ENCODE peak calls at places on chromosomes 12 and 14, in nine cellular contexts. Z is astrocyte, Y is PC-3, P is HCT116, A is MM.1S, S is GM23248, G is fibroblast of lung, O is neural progenitor cell, W is H1. H is an unnamed sample.

GRCh38 chr14:75542585-75543091 is 20.4 kb downstream of the BATF start:
- DNase-seq in Y (no peak), W (no peak), O (no peak), G (peak; percentile 26), A (no peak), Z (peak; percentile 10), P (no peak), S (peak; percentile 38), H (no peak)

GRCh38 chr14:69879175-69880047 is at the start of gene SMOC1:
- DNase-seq in W (peak; percentile 31), O (peak; percentile 95), S (peak; percentile 48), A (peak; percentile 80), G (peak; percentile 42), Z (no peak), P (no peak), Y (no peak), H (peak; percentile 85)

GRCh38 chr12:32089156-32089950 is 17.3 kb upstream of the BICD1 start:
- DNase-seq in W (no peak), Y (peak; percentile 64), S (peak; percentile 19), A (no peak), Z (no peak), P (no peak), O (peak; percentile 43), G (no peak), H (peak; percentile 67)

GRCh38 chr14:34331728-34332623 is 130.1 kb downstream of the SPTSSA start:
- DNase-seq in Y (peak; percentile 85), A (peak; percentile 81), S (peak; percentile 61), P (peak; percentile 57), Z (peak; percentile 54), G (peak; percentile 71), O (peak; percentile 72), W (peak; percentile 29), H (peak; percentile 52)

GRCh38 chr12:131264625-131265024 is 310.9 kb downstream of the ADGRD1 start:
- DNase-seq in G (no peak), W (no peak), Y (peak; percentile 66), Z (no peak), O (no peak), S (no peak), A (no peak), P (no peak), H (no peak)

GRCh38 chr14:77580964-77581505 is 35.4 kb downstream of the SPTLC2 start:
- DNase-seq in S (peak; percentile 70), A (peak; percentile 6), O (no peak), Z (peak; percentile 74), G (peak; percentile 76), Y (peak; percentile 43), P (no peak), W (no peak), H (no peak)

GRCh38 chr14:35991356-35991755 is 165.2 kb downstream of the BRMS1L start:
- DNase-seq in S (no peak), O (peak; percentile 36), Y (no peak), Z (no peak), P (no peak), W (no peak), G (no peak), A (no peak), H (no peak)

GRCh38 chr12:1795785-1796514 is 24.4 kb upstream of the LRTM2 start:
- DNase-seq in S (peak; percentile 95), G (peak; percentile 81), A (peak; percentile 91), W (peak; percentile 50), Z (peak; percentile 58), P (peak; percentile 73), O (peak; percentile 85), Y (peak; percentile 88), H (peak; percentile 77)

GRCh38 chr14:45089813-45090212 is 5.9 kb downstream of the PRPF39 start:
- DNase-seq in O (no peak), W (no peak), S (peak; percentile 80), Y (peak; percentile 39), G (peak; percentile 75), Z (peak; percentile 70), P (no peak), A (no peak), H (peak; percentile 76)

GRCh38 chr12:115752913-115753726 is 524.4 kb downstream of the MED13L start:
- DNase-seq in Z (peak; percentile 50), A (peak; percentile 21), O (peak; percentile 76), Y (peak; percentile 89), G (peak; percentile 66), P (peak; percentile 42), S (peak; percentile 81), W (no peak), H (peak; percentile 52)

GRCh38 chr12:67667276-67668073 is 18.9 kb downstream of the DYRK2 start:
- DNase-seq in A (no peak), W (no peak), O (no peak), G (no peak), S (peak; percentile 52), Z (no peak), P (no peak), Y (no peak), H (no peak)

GRCh38 chr14:92185559-92185958 is 63.8 kb downstream of the CPSF2 start:
- DNase-seq in A (no peak), G (no peak), S (no peak), Y (no peak), O (no peak), Z (no peak), P (no peak), W (no peak), H (no peak)

GRCh38 chr12:91140660-91141045 is 29.4 kb upstream of the LUM start:
- DNase-seq in O (no peak), Y (peak; percentile 10), S (peak; percentile 88), G (peak; percentile 63), W (no peak), Z (peak; percentile 55), A (no peak), P (no peak), H (no peak)

GRCh38 chr12:30692470-30692869 is 3.2 kb downstream of the IPO8 start:
- DNase-seq in A (no peak), S (peak; percentile 80), W (no peak), G (peak; percentile 30), O (no peak), Y (peak; percentile 20), Z (peak; percentile 27), P (no peak), H (no peak)

GRCh38 chr12:47247418-47247817 is 167.7 kb upstream of the AMIGO2 start:
- DNase-seq in P (no peak), G (no peak), O (no peak), A (no peak), Y (peak; percentile 91), S (no peak), W (no peak), Z (no peak), H (no peak)

GRCh38 chr12:108722992-108723766 is 8.1 kb downstream of the CORO1C start:
- DNase-seq in P (no peak), W (no peak), O (no peak), S (peak; percentile 92), G (peak; percentile 96), A (no peak), Z (peak; percentile 96), Y (peak; percentile 89), H (peak; percentile 75)

GRCh38 chr12:102172436-102172835 is 25.2 kb downstream of the PMCH start:
- DNase-seq in S (peak; percentile 78), A (no peak), Z (peak; percentile 46), G (peak; percentile 59), O (no peak), W (no peak), P (no peak), Y (peak; percentile 10), H (no peak)

GRCh38 chr12:79326225-79326624 is 364.5 kb downstream of the PAWR start:
- DNase-seq in Y (no peak), W (no peak), O (no peak), S (no peak), P (no peak), Z (no peak), A (no peak), G (no peak), H (no peak)
- TF ChIP-seq EZH2 in Y (no peak), W (no peak), O (no peak), S (no peak), P (no peak), Z (no peak), A (no peak), G (no peak), H (no peak)

GRCh38 chr12:62468935-62469334 is 2.3 kb downstream of the MON2 start:
- DNase-seq in G (no peak), P (no peak), S (no peak), O (no peak), A (no peak), Z (no peak), W (no peak), Y (no peak), H (no peak)
- H3K9ac ChIP-seq in G (no peak overlapping the region), P (no peak overlapping the region), S (peak overlapping the region; percentile 99), O (no peak overlapping the region), A (no peak overlapping the region), Z (no peak overlapping the region), W (no peak overlapping the region), Y (no peak overlapping the region), H (no peak overlapping the region)

GRCh38 chr12:122013792-122014590 is 7.7 kb upstream of the BCL7A start:
- DNase-seq in O (no peak), G (no peak), S (no peak), A (no peak), P (no peak), W (no peak), Z (no peak), Y (no peak), H (no peak)

GRCh38 chr12:122018457-122018856 is 3.2 kb upstream of the BCL7A start:
- DNase-seq in W (no peak), P (no peak), S (no peak), Y (no peak), Z (no peak), O (no peak), G (no peak), A (no peak), H (no peak)

GRCh38 chr12:122012184-122012583 is 9.5 kb upstream of the BCL7A start:
- DNase-seq in O (no peak), G (no peak), A (no peak), Y (peak; percentile 36), W (no peak), S (no peak), P (no peak), Z (no peak), H (no peak)

GRCh38 chr12:122013136-122013535 is 8.5 kb upstream of the BCL7A start:
- DNase-seq in A (no peak), Z (no peak), Y (no peak), S (no peak), P (no peak), O (no peak), W (no peak), G (no peak), H (no peak)

GRCh38 chr12:122014781-122015180 is 6.9 kb upstream of the BCL7A start:
- DNase-seq in W (no peak), A (no peak), Y (no peak), P (no peak), G (no peak), S (no peak), O (no peak), Z (no peak), H (no peak)
- H3K4me2 ChIP-seq in W (no peak overlapping the region), A (no peak overlapping the region), Y (no peak overlapping the region), P (no peak overlapping the region), G (no peak overlapping the region), S (no peak overlapping the region), O (no peak overlapping the region), Z (no peak overlapping the region), H (no peak overlapping the region)

DNA sequence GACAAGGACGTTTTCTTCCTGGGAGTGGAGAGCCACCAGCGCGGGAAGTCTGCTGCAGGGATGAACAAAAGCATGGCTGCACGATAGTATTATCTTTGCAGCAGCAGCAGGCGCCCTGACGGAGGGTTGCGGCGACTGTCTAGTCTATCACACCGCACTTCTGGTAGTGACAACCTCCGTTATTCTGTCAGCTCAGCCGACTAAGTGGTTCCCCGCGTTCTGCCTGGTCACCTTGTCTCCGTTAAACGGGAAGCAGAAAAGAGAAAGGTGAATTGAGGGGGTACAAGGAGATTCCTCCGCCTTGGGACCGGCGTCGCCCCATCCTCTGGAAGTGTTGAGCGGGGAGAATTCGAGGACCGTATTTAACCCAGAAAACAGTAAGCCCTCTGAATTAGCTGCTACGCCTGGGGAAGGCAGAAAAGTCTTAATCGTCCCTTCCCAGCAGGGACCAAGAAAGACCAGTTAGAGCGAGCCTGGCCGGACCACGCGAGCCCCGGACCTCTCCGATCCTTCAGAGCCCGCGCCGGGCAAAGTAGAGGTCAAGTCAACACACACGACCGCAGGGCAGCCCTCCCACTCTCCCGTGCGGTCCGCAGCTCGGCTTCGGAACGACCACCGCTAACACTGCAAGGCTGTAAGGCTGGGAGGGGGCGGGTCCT is 536 bp upstream of the DAAM1 start:
- DNase-seq in Y (peak; percentile 48), A (peak; percentile 25), W (no peak), O (peak; percentile 77), Z (no peak), S (peak; percentile 50), G (no peak), P (no peak), H (no peak)
- TF ChIP-seq EZH2 in Y (no peak), A (no peak), W (no peak), O (no peak), Z (no peak), S (no peak), G (peak; percentile 27), P (no peak), H (no peak)